ENCODE peak calls at places on chromosome 14, in six cellular contexts. One of them, this sample, is unnamed. For H3K4me1, the result is how much of the 10 kb centered on the place peaks cover.

GRCh38 chr14:24813819-24814259 is 179.8 kb upstream of the GZMB start:
- DNase-seq in A549: no peak
- DNase-seq in astrocyte: no peak
- DNase-seq in cardiac muscle cell: no peak
- DNase-seq in neural progenitor cell: no peak
- DNase-seq in H9: no peak
- DNase-seq in this sample: no peak

GRCh38 chr14:55303646-55304277 is 32.5 kb downstream of the FBXO34 start:
- DNase-seq in neural progenitor cell: no peak
- DNase-seq in H9: no peak
- DNase-seq in cardiac muscle cell: no peak
- DNase-seq in A549: no peak
- DNase-seq in astrocyte: no peak
- DNase-seq in this sample: no peak

GRCh38 chr14:64817631-64818030 is 62.1 kb downstream of the SPTB start:
- DNase-seq in A549: no peak
- DNase-seq in cardiac muscle cell: no peak
- DNase-seq in neural progenitor cell: no peak
- DNase-seq in H9: no peak
- DNase-seq in astrocyte: no peak
- DNase-seq in this sample: no peak

GRCh38 chr14:22099942-22100763 is 426.5 kb upstream of the OR4E1 start:
- DNase-seq in A549: peak
- DNase-seq in H9: peak
- DNase-seq in astrocyte: peak
- DNase-seq in neural progenitor cell: peak
- DNase-seq in cardiac muscle cell: peak
- DNase-seq in this sample: no peak

GRCh38 chr14:97298775-97299174 is 501.6 kb downstream of the VRK1 start:
- DNase-seq in astrocyte: no peak
- DNase-seq in H9: no peak
- DNase-seq in neural progenitor cell: no peak
- DNase-seq in A549: no peak
- DNase-seq in cardiac muscle cell: no peak
- DNase-seq in this sample: no peak

GRCh38 chr14:58920230-58920629 is 268.2 kb upstream of the DAAM1 start:
- DNase-seq in H9: no peak
- DNase-seq in neural progenitor cell: no peak
- DNase-seq in A549: no peak
- DNase-seq in astrocyte: no peak
- DNase-seq in cardiac muscle cell: no peak
- DNase-seq in this sample: no peak

GRCh38 chr14:69625299-69626131 is 14.1 kb downstream of the SUSD6 start:
- DNase-seq in A549: no peak
- DNase-seq in H9: no peak
- DNase-seq in cardiac muscle cell: no peak
- DNase-seq in astrocyte: peak
- DNase-seq in neural progenitor cell: no peak
- DNase-seq in this sample: peak

GRCh38 chr14:40989260-40989659 is 617.4 kb upstream of the LRFN5 start:
- DNase-seq in H9: no peak
- DNase-seq in astrocyte: no peak
- DNase-seq in neural progenitor cell: no peak
- DNase-seq in cardiac muscle cell: peak
- DNase-seq in A549: no peak
- DNase-seq in this sample: no peak

GRCh38 chr14:34063470-34064164 is 112.7 kb upstream of the EGLN3 start:
- DNase-seq in H9: no peak
- DNase-seq in astrocyte: no peak
- DNase-seq in A549: peak
- DNase-seq in neural progenitor cell: no peak
- DNase-seq in cardiac muscle cell: no peak
- DNase-seq in this sample: no peak

GRCh38 chr14:105647784-105648608 is 121.6 kb downstream of the TMEM121 start:
- DNase-seq in H9: no peak
- DNase-seq in A549: no peak
- DNase-seq in cardiac muscle cell: no peak
- DNase-seq in neural progenitor cell: no peak
- DNase-seq in astrocyte: no peak
- DNase-seq in this sample: no peak

GRCh38 chr14:33943081-33943480 is 7.8 kb downstream of the EGLN3 start:
- DNase-seq in astrocyte: no peak
- DNase-seq in A549: no peak
- DNase-seq in H9: no peak
- DNase-seq in cardiac muscle cell: peak
- DNase-seq in neural progenitor cell: no peak
- DNase-seq in this sample: no peak

GRCh38 chr14:64569108-64570045 is 19.6 kb downstream of the PPP1R36 start:
- DNase-seq in neural progenitor cell: peak
- DNase-seq in astrocyte: peak
- DNase-seq in A549: peak
- DNase-seq in H9: no peak
- DNase-seq in cardiac muscle cell: no peak
- DNase-seq in this sample: peak

GRCh38 chr14:81464253-81465001 is 64.3 kb upstream of the STON2 start:
- DNase-seq in H9: peak
- DNase-seq in neural progenitor cell: peak
- DNase-seq in A549: peak
- DNase-seq in astrocyte: peak
- DNase-seq in cardiac muscle cell: peak
- DNase-seq in this sample: no peak

DNA sequence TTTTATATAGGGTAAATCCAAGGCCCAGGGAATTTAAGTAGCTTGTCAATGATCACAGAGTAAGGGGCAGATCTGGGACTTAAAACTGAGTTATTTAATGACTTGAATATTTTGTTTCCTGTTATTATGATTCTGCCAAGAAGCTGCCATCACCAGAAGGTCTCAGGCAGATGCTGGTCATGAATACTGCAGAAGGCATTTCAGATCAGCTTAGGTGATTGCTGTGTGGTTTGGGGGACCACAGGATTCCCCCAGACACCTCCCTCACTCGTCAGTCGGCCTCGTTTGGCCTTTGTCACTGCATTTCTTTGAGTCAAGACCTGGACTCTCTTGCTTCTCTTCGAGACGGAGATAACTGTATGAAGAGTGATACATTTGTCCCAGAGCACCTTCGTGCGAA is 47.6 kb upstream of the EVL start:
- DNase-seq in neural progenitor cell: no peak
- DNase-seq in cardiac muscle cell: no peak
- DNase-seq in astrocyte: peak
- DNase-seq in A549: no peak
- DNase-seq in H9: no peak
- DNase-seq in this sample: no peak
- H3K4me1 ChIP-seq in neural progenitor cell: under half
- H3K4me1 ChIP-seq in cardiac muscle cell: under half
- H3K4me1 ChIP-seq in astrocyte: under half
- H3K4me1 ChIP-seq in A549: under half
- H3K4me1 ChIP-seq in H9: under half
- H3K4me1 ChIP-seq in this sample: under half

GRCh38 chr14:93003945-93004698 is 81.2 kb downstream of the CHGA start:
- DNase-seq in cardiac muscle cell: no peak
- DNase-seq in H9: no peak
- DNase-seq in A549: no peak
- DNase-seq in astrocyte: no peak
- DNase-seq in neural progenitor cell: no peak
- DNase-seq in this sample: no peak
- H3K4me1 ChIP-seq in cardiac muscle cell: under half
- H3K4me1 ChIP-seq in H9: under half
- H3K4me1 ChIP-seq in A549: under half
- H3K4me1 ChIP-seq in astrocyte: under half
- H3K4me1 ChIP-seq in neural progenitor cell: under half
- H3K4me1 ChIP-seq in this sample: under half

GRCh38 chr14:79576434-79576833 is 634.9 kb downstream of the DIO2 start:
- DNase-seq in astrocyte: peak
- DNase-seq in cardiac muscle cell: no peak
- DNase-seq in H9: no peak
- DNase-seq in neural progenitor cell: no peak
- DNase-seq in A549: no peak
- DNase-seq in this sample: no peak
- H3K4me1 ChIP-seq in astrocyte: under half
- H3K4me1 ChIP-seq in cardiac muscle cell: under half
- H3K4me1 ChIP-seq in H9: under half
- H3K4me1 ChIP-seq in neural progenitor cell: half or more
- H3K4me1 ChIP-seq in A549: under half
- H3K4me1 ChIP-seq in this sample: under half

GRCh38 chr14:90893510-90893909 is 77.3 kb upstream of the TTC7B start:
- DNase-seq in H9: no peak
- DNase-seq in neural progenitor cell: no peak
- DNase-seq in cardiac muscle cell: no peak
- DNase-seq in A549: no peak
- DNase-seq in astrocyte: no peak
- DNase-seq in this sample: no peak
- H3K4me1 ChIP-seq in H9: under half
- H3K4me1 ChIP-seq in neural progenitor cell: under half
- H3K4me1 ChIP-seq in cardiac muscle cell: under half
- H3K4me1 ChIP-seq in A549: under half
- H3K4me1 ChIP-seq in astrocyte: under half
- H3K4me1 ChIP-seq in this sample: under half

DNA sequence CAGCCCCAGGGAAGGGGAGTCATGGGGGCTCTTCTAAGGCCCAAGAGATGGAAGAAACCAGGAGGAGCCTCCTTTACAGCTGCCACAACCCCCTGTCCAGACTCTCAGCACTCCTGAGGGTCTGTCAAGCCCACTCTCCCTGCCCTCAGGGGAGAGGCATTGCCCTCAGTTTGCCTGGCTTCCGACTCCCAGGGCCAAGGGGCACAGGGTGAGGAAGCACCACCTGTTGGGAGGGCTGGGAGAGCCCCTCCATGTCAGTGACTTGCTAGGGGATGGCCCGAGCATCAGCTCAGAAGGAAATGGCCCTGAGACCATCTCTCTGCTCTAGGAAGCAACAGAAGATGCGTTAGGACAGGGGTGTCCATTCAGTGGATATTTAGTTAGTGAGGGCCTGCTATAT is 36.1 kb downstream of the LTBP2 start:
- DNase-seq in astrocyte: no peak
- DNase-seq in neural progenitor cell: no peak
- DNase-seq in cardiac muscle cell: no peak
- DNase-seq in H9: no peak
- DNase-seq in A549: no peak
- DNase-seq in this sample: no peak
- H3K4me1 ChIP-seq in astrocyte: half or more
- H3K4me1 ChIP-seq in neural progenitor cell: under half
- H3K4me1 ChIP-seq in cardiac muscle cell: under half
- H3K4me1 ChIP-seq in H9: under half
- H3K4me1 ChIP-seq in A549: half or more
- H3K4me1 ChIP-seq in this sample: half or more

GRCh38 chr14:95525999-95526398 is 8.9 kb upstream of the GLRX5 start:
- DNase-seq in neural progenitor cell: no peak
- DNase-seq in H9: no peak
- DNase-seq in A549: no peak
- DNase-seq in cardiac muscle cell: no peak
- DNase-seq in astrocyte: no peak
- DNase-seq in this sample: no peak
- H3K4me1 ChIP-seq in neural progenitor cell: under half
- H3K4me1 ChIP-seq in H9: under half
- H3K4me1 ChIP-seq in A549: under half
- H3K4me1 ChIP-seq in cardiac muscle cell: under half
- H3K4me1 ChIP-seq in astrocyte: under half
- H3K4me1 ChIP-seq in this sample: under half

DNA sequence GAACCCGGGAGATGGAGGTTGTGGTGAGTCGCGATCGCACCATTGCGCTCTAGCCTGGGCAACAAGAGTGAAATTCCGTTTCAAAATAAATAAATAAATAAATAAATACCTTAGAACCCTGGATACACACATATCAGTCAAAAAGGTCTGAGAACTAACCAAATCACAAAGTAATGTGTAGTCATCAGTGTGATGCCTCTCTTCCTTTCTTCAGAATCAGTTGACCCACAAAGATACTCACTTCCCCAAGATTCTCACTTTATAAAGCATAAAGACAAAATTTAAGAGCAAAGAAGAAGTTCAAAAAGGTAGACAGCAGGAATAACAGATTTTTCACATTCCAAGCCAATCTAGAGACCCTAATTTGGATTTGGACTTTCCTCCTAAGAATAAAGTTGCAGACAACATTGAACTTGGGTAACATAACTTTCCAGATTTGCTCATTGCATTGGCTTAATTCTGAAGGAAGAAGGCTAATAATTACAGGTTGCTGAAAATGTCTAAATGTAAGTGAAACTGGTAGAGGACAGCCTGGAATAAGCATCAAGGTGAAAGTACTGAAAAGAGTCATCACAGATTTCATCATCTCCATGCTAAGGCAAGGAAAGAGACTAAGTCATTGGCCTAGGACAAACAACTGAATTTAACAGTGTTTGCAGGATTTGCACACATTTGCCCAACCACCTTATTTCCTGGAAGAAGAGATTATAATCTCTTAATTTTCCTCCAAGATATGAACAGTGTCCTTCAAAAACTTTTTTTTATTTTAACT is 17.4 kb downstream of the TMED10 start:
- DNase-seq in H9: no peak
- DNase-seq in A549: no peak
- DNase-seq in cardiac muscle cell: no peak
- DNase-seq in astrocyte: no peak
- DNase-seq in neural progenitor cell: no peak
- DNase-seq in this sample: no peak
- H3K4me1 ChIP-seq in H9: under half
- H3K4me1 ChIP-seq in A549: under half
- H3K4me1 ChIP-seq in cardiac muscle cell: under half
- H3K4me1 ChIP-seq in astrocyte: under half
- H3K4me1 ChIP-seq in neural progenitor cell: under half
- H3K4me1 ChIP-seq in this sample: under half

GRCh38 chr14:90507428-90507827 is 110.6 kb downstream of the CALM1 start:
- DNase-seq in cardiac muscle cell: no peak
- DNase-seq in A549: no peak
- DNase-seq in H9: no peak
- DNase-seq in astrocyte: no peak
- DNase-seq in neural progenitor cell: no peak
- DNase-seq in this sample: no peak
- H3K4me1 ChIP-seq in cardiac muscle cell: under half
- H3K4me1 ChIP-seq in A549: under half
- H3K4me1 ChIP-seq in H9: under half
- H3K4me1 ChIP-seq in astrocyte: under half
- H3K4me1 ChIP-seq in neural progenitor cell: under half
- H3K4me1 ChIP-seq in this sample: under half